ENCODE peak calls at places on chromosome 15, in eight cellular contexts. G is neural progenitor cell, L is cardiac fibroblast, N is transverse colon, Q is ureter, Z is skeletal muscle cell, I is foreskin fibroblast, O is GM06990. Y is an unnamed sample.

GRCh38 chr15:59540654-59541053 is 70.9 kb upstream of the GCNT3 start:
- DNase-seq in G (no peak), L (no peak), N (no peak), Q (no peak), Z (no peak), I (no peak), O (no peak), Y (no peak)

GRCh38 chr15:80512729-80513670 is 108.8 kb downstream of the ARNT2 start:
- DNase-seq in G (no peak), L (peak; percentile 43), N (no peak), Q (no peak), Z (no peak), I (peak; percentile 56), O (no peak), Y (no peak)

GRCh38 chr15:63514533-63514943 is 10.1 kb downstream of the USP3 start:
- DNase-seq in G (no peak), L (peak; percentile 80), N (no peak), Q (no peak), Z (peak; percentile 61), I (peak; percentile 88), O (no peak), Y (peak; percentile 52)

GRCh38 chr15:73965094-73965729 is 26.9 kb downstream of the STOML1 start:
- DNase-seq in G (peak; percentile 56), L (no peak), N (no peak), Q (no peak), Z (no peak), I (no peak), O (peak; percentile 69), Y (no peak)

GRCh38 chr15:41546846-41547786 is 3.1 kb upstream of the RPAP1 start:
- DNase-seq in G (no peak), L (no peak), N (no peak), Q (no peak), Z (no peak), I (peak; percentile 75), O (no peak), Y (peak; percentile 39)

GRCh38 chr15:73908030-73908821 is 18.0 kb upstream of the LOXL1 start:
- DNase-seq in G (peak; percentile 90), L (peak; percentile 81), N (peak; percentile 81), Q (peak; percentile 84), Z (no peak), I (peak; percentile 88), O (peak; percentile 41), Y (peak; percentile 87)

GRCh38 chr15:101188517-101189340 is 63.1 kb downstream of the CHSY1 start:
- DNase-seq in G (no peak), L (peak; percentile 88), N (no peak), Q (no peak), Z (peak; percentile 63), I (peak; percentile 48), O (peak; percentile 55), Y (peak; percentile 61)

GRCh38 chr15:58484794-58485600 is 53.2 kb downstream of the LIPC start:
- DNase-seq in G (no peak), L (no peak), N (peak; percentile 22), Q (no peak), Z (no peak), I (no peak), O (no peak), Y (no peak)

GRCh38 chr15:66775127-66776105 is 73.4 kb downstream of the SMAD6 start:
- DNase-seq in G (no peak), L (peak; percentile 67), N (no peak), Q (peak; percentile 66), Z (no peak), I (no peak), O (no peak), Y (no peak)

GRCh38 chr15:31977812-31978662 is 52.3 kb upstream of the CHRNA7 start:
- DNase-seq in G (peak; percentile 88), L (peak; percentile 36), N (peak; percentile 69), Q (no peak), Z (no peak), I (peak; percentile 33), O (peak; percentile 41), Y (peak; percentile 85)

GRCh38 chr15:42107483-42107882 is 13.1 kb upstream of the PLA2G4D start:
- DNase-seq in G (no peak), L (no peak), N (peak; percentile 92), Q (peak; percentile 62), Z (no peak), I (no peak), O (no peak), Y (no peak)

GRCh38 chr15:71742964-71743363 is 67.4 kb upstream of the NR2E3 start:
- DNase-seq in G (no peak), L (no peak), N (no peak), Q (no peak), Z (no peak), I (no peak), O (no peak), Y (no peak)

GRCh38 chr15:99928429-99928981 is 195.3 kb upstream of the LYSMD4 start:
- DNase-seq in G (peak; percentile 81), L (peak; percentile 86), N (peak; percentile 87), Q (peak; percentile 88), Z (peak; percentile 22), I (peak; percentile 92), O (peak; percentile 85), Y (peak; percentile 91)

GRCh38 chr15:101145362-101145761 is 106.5 kb downstream of the CHSY1 start:
- DNase-seq in G (no peak), L (no peak), N (no peak), Q (no peak), Z (no peak), I (no peak), O (no peak), Y (no peak)

GRCh38 chr15:69664572-69665326 is 212.1 kb downstream of the RPLP1 start:
- DNase-seq in G (no peak), L (no peak), N (no peak), Q (no peak), Z (no peak), I (no peak), O (no peak), Y (no peak)

GRCh38 chr15:86623236-86623635 is 543.6 kb downstream of the AGBL1 start:
- DNase-seq in G (no peak), L (no peak), N (no peak), Q (no peak), Z (no peak), I (no peak), O (no peak), Y (no peak)

GRCh38 chr15:85600001-85600400 is 194.7 kb downstream of the KLHL25 start:
- DNase-seq in G (no peak), L (no peak), N (no peak), Q (no peak), Z (no peak), I (no peak), O (no peak), Y (no peak)

GRCh38 chr15:24823473-24823872 is 131.3 kb upstream of the SNRPN start:
- DNase-seq in G (peak; percentile 95), L (peak; percentile 0), N (no peak), Q (no peak), Z (no peak), I (no peak), O (no peak), Y (no peak)

GRCh38 chr15:36363335-36363734 is 216.1 kb upstream of the CDIN1 start:
- DNase-seq in G (no peak), L (peak; percentile 78), N (no peak), Q (no peak), Z (peak; percentile 57), I (peak; percentile 59), O (no peak), Y (peak; percentile 53)

GRCh38 chr15:89143503-89144162 is 55.4 kb downstream of the ABHD2 start:
- DNase-seq in G (no peak), L (peak; percentile 96), N (no peak), Q (no peak), Z (peak; percentile 83), I (peak; percentile 89), O (peak; percentile 33), Y (peak; percentile 63)

GRCh38 chr15:26634319-26634718 is 138.5 kb downstream of the GABRB3 start:
- DNase-seq in G (peak; percentile 90), L (no peak), N (no peak), Q (no peak), Z (no peak), I (no peak), O (no peak), Y (no peak)

GRCh38 chr15:62840518-62841268 is 201.9 kb upstream of the TPM1 start:
- DNase-seq in G (no peak), L (no peak), N (no peak), Q (no peak), Z (no peak), I (no peak), O (no peak), Y (no peak)

GRCh38 chr15:85296615-85297402 is 83.6 kb upstream of the AKAP13 start:
- DNase-seq in G (peak; percentile 79), L (peak; percentile 84), N (peak; percentile 78), Q (peak; percentile 83), Z (peak; percentile 36), I (peak; percentile 89), O (peak; percentile 39), Y (peak; percentile 76)

GRCh38 chr15:62071711-62072308 is 5.0 kb downstream of the C2CD4A start:
- DNase-seq in G (peak; percentile 56), L (peak; percentile 74), N (no peak), Q (no peak), Z (no peak), I (peak; percentile 68), O (no peak), Y (peak; percentile 59)